ENCODE peak calls at places on chromosomes 7 and 10, in seven cellular contexts. W, B, C, L, Y, F and M are unnamed samples.

GRCh38 chr7:139557857-139558581 is 34.5 kb downstream of the CLEC2L start:
- DNase-seq in W (no peak), C (no peak), B (no peak), F (no peak), Y (no peak), L (no peak), M (no peak)

GRCh38 chr10:117454502-117454901 is 79.3 kb upstream of the PDZD8 start:
- DNase-seq in W (no peak), C (no peak), F (no peak), Y (no peak), B (no peak), L (no peak), M (no peak)

GRCh38 chr7:135320277-135320676 is 86.6 kb downstream of the STRA8 start:
- DNase-seq in Y (no peak), C (no peak), L (no peak), W (no peak), F (no peak), B (peak; percentile 90), M (no peak)

GRCh38 chr7:55570218-55570873 is 2.0 kb downstream of the VOPP1 start:
- DNase-seq in W (no peak), L (no peak), B (no peak), Y (no peak), F (no peak), C (no peak), M (no peak)

GRCh38 chr7:142581341-142581740 is 167.9 kb upstream of the PRSS1 start:
- DNase-seq in W (no peak), Y (no peak), L (no peak), B (no peak), F (no peak), C (no peak), M (no peak)

GRCh38 chr10:14382022-14382421 is 51.3 kb upstream of the FRMD4A start:
- DNase-seq in W (no peak), L (no peak), C (no peak), F (no peak), B (no peak), Y (peak; percentile 72), M (no peak)

GRCh38 chr10:133339708-133340380 is 3.1 kb upstream of the CALY start:
- DNase-seq in L (no peak), W (no peak), Y (no peak), B (no peak), C (no peak), F (no peak), M (no peak)

GRCh38 chr10:51397244-51397643 is 302.2 kb downstream of the CSTF2T start:
- DNase-seq in Y (no peak), F (no peak), C (no peak), B (no peak), W (no peak), L (no peak), M (no peak)

GRCh38 chr10:74194545-74194944 is 43.5 kb downstream of the ADK start:
- DNase-seq in B (no peak), F (no peak), C (no peak), Y (no peak), W (no peak), L (no peak), M (no peak)

GRCh38 chr10:29858352-29859267 is 200.8 kb downstream of the JCAD start:
- DNase-seq in F (peak; percentile 34), B (peak; percentile 31), C (peak; percentile 36), L (no peak), Y (no peak), W (peak; percentile 54), M (peak; percentile 32)

GRCh38 chr7:22343071-22343470 is 13.9 kb downstream of the RAPGEF5 start:
- DNase-seq in F (no peak), L (no peak), W (no peak), C (no peak), Y (no peak), B (no peak), M (no peak)

GRCh38 chr10:122814493-122814892 is 31.2 kb downstream of the CUZD1 start:
- DNase-seq in F (no peak), Y (no peak), W (no peak), C (no peak), L (no peak), B (no peak), M (no peak)

GRCh38 chr10:78729366-78729765 is 339.4 kb upstream of the ZMIZ1 start:
- DNase-seq in W (no peak), F (no peak), Y (no peak), C (no peak), L (no peak), B (no peak), M (no peak)

GRCh38 chr10:79336276-79336675 is 11.0 kb upstream of the PPIF start:
- DNase-seq in C (no peak), Y (no peak), F (no peak), L (no peak), W (no peak), B (no peak), M (no peak)

GRCh38 chr7:151689196-151689971 is 169.7 kb upstream of the RHEB start:
- DNase-seq in F (no peak), L (no peak), B (no peak), W (no peak), Y (no peak), C (no peak), M (no peak)

DNA sequence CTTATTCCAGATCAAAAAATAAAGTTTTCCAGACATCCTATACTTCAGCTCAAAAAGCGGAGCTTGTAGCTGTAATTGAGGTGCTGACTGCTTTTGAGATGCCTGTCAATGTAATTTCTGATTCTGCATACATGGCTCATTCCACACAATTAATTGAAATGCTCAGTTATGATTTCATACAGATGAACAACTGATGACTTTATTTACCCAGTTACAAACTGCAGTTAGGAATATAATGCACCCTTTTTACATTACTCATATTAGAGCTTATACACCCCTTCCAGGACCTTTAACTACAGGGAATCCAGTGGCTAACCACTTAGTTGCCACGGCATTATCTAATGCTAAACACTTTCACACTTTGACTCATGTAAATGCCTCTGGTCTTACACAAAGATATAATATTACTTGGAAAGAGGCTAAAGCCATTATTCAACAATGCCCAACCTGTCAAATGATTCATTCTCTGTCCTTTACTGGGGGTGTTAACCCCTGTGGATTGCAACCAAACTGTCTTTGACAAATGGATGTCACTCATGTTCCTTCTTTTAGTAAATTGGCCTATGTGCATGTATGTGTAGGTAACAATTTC is 147.3 kb downstream of the ZNF33B start:
- DNase-seq in L (no peak), F (no peak), C (no peak), Y (no peak), B (no peak), W (no peak), M (no peak)
- TF ChIP-seq YY1 in L (no peak), F (no peak), C (no peak), Y (no peak), B (no peak), W (no peak), M (no peak)

GRCh38 chr10:75929630-75930161 is 498.3 kb downstream of the LRMDA start:
- DNase-seq in Y (no peak), W (no peak), C (no peak), L (no peak), B (no peak), F (no peak), M (no peak)
- H3K4me3 ChIP-seq in Y (no peak overlapping the region), W (no peak overlapping the region), C (no peak overlapping the region), L (no peak overlapping the region), B (no peak overlapping the region), F (no peak overlapping the region), M (no peak overlapping the region)

GRCh38 chr10:125060851-125061556 is 99.4 kb downstream of the CTBP2 start:
- DNase-seq in F (peak; percentile 35), Y (no peak), B (peak; percentile 86), W (peak; percentile 85), L (no peak), C (peak; percentile 40), M (no peak)

GRCh38 chr10:125062244-125063208 is 97.8 kb downstream of the CTBP2 start:
- DNase-seq in W (no peak), C (no peak), L (no peak), B (no peak), Y (no peak), F (no peak), M (no peak)

GRCh38 chr10:125061557-125062243 is 98.7 kb downstream of the CTBP2 start:
- DNase-seq in Y (no peak), W (no peak), C (no peak), L (no peak), B (no peak), F (no peak), M (no peak)

GRCh38 chr10:125060038-125060437 is 100.3 kb downstream of the CTBP2 start:
- DNase-seq in C (no peak), Y (no peak), F (no peak), L (peak; percentile 0), W (no peak), B (no peak), M (no peak)

GRCh38 chr10:125060486-125060850 is 99.9 kb downstream of the CTBP2 start:
- DNase-seq in F (no peak), C (no peak), L (peak; percentile 1), W (no peak), B (no peak), Y (no peak), M (no peak)
- TF ChIP-seq YY1 in F (no peak), C (no peak), L (no peak), W (no peak), B (no peak), Y (no peak), M (no peak)

GRCh38 chr7:157000047-157000726 is 10.3 kb downstream of the MNX1 start:
- DNase-seq in W (peak; percentile 66), L (peak; percentile 76), Y (no peak), F (no peak), B (peak; percentile 58), C (no peak), M (no peak)

GRCh38 chr7:156998988-156999610 is 11.4 kb downstream of the MNX1 start:
- DNase-seq in F (no peak), Y (no peak), L (peak; percentile 47), W (peak; percentile 49), C (no peak), B (peak; percentile 46), M (no peak)

GRCh38 chr7:156999611-157000046 is 10.8 kb downstream of the MNX1 start:
- DNase-seq in W (peak; percentile 70), B (peak; percentile 64), Y (no peak), L (peak; percentile 90), F (no peak), C (no peak), M (no peak)

GRCh38 chr7:157001920-157002818 is 8.3 kb downstream of the MNX1 start:
- DNase-seq in C (no peak), L (no peak), Y (no peak), W (peak; percentile 43), B (peak; percentile 51), F (no peak), M (no peak)

DNA sequence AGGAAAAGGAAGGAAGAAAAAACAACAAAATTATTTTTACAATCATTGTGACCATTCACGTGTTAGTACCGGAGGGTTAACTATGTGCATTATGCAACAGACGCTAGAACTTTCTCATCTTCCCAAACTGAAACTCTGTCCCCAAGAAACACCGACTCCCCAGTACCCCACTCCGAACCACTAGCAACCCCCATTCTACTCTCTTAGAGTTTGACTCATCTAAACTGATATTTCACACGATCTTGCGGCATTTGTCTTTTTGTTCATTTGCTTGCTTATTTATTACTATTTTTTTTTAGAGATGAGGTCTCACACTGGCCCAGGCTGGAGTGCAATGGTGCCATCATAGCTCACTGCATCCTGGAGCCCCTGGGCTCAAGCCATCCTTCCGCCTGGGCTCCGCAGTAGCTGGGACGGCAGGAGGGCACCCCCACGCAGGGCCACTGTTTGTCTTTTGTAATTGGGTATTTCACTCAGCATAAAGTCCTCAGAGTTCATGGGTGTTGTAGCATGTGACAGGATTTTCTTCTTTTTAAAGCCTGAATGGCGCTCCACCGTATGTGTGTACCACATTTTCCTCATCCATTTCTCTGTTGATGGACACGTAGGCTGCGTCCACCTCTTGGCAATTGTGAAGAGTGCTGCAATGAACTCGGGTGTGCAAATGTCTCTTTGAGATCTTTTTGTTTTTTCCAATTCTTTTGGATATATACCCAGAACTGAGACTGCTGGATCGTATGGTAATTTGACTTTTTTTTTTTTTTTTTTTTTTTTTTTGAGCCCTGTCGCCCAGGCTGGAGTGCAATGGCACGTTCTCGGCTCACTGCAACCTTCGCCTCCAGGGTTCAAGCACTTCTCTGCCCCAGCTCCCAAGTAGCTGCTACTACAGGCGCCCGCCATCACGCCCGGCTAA is 9.5 kb downstream of the MNX1 start:
- DNase-seq in W (peak; percentile 52), L (no peak), F (no peak), Y (no peak), C (no peak), B (peak; percentile 47), M (no peak)
- H3K4me3 ChIP-seq in W (peak overlapping the region; percentile 56), L (no peak overlapping the region), F (peak overlapping the region; percentile 23), Y (no peak overlapping the region), C (peak overlapping the region; percentile 13), B (no peak overlapping the region), M (no peak overlapping the region)